ENCODE peak calls at places on chromosomes 3 and 15, in five cellular contexts. Y is Kasumi-1; J is stimulated activated naive B cell treated with anti-CD40 and anti-IgM and Interleukin-4, amounts not matched to agents 10 μg/mL and 1 μg/mL and 100 μg/mL, for 72 hours; I is hypothalamus; X is HS-5. C is an unnamed sample.

GRCh38 chr3:196979545-196979944 is 10.9 kb upstream of the PIGZ start:
- DNase-seq in Y (no peak), J (no peak), I (no peak), X (no peak), C (peak; percentile 62)

GRCh38 chr3:75650191-75650590 is 13.9 kb upstream of the FRG2C start:
- DNase-seq in Y (no peak), J (no peak), I (no peak), X (no peak), C (no peak)

GRCh38 chr15:75924576-75924975 is 20.9 kb downstream of the FBXO22 start:
- DNase-seq in Y (no peak), J (no peak), I (no peak), X (no peak), C (no peak)

GRCh38 chr3:47854720-47855455 is 52.0 kb downstream of the DHX30 start:
- DNase-seq in Y (no peak), J (no peak), I (no peak), X (no peak), C (no peak)

GRCh38 chr3:107855710-107856109 is 235.1 kb downstream of the CD47 start:
- DNase-seq in Y (peak; percentile 41), J (no peak), I (no peak), X (no peak), C (no peak)

GRCh38 chr15:79091204-79091867 is 756 bp upstream of the RASGRF1 start:
- DNase-seq in Y (no peak), J (peak; percentile 65), I (no peak), X (no peak), C (peak; percentile 67)

GRCh38 chr15:65028921-65029735 is at the start of gene MTFMT:
- DNase-seq in Y (peak; percentile 69), J (peak; percentile 80), I (peak; percentile 72), X (no peak), C (peak; percentile 97)

GRCh38 chr3:149003653-149004305 is 12.4 kb downstream of the GYG1 start:
- DNase-seq in Y (no peak), J (no peak), I (no peak), X (no peak), C (no peak)

GRCh38 chr3:20648294-20648693 is 462.3 kb upstream of the SGO1 start:
- DNase-seq in Y (peak; percentile 22), J (no peak), I (no peak), X (peak; percentile 82), C (no peak)

GRCh38 chr3:143428351-143428750 is 308.8 kb downstream of the CHST2 start:
- DNase-seq in Y (no peak), J (no peak), I (no peak), X (no peak), C (no peak)